ENCODE peak calls at places on chromosomes 11 and 22, in six cellular contexts. I is astrocyte, U is fibroblast of the aortic adventitia, G is colonic mucosa, D is brain microvascular endothelial cell, T is PC-3. X is an unnamed sample.
A peak's percentile ranks its signal among the peaks of the same experiment; 100 is the strongest.

GRCh38 chr11:112292785-112293407 is 32.2 kb upstream of the PLET1 start:
- DNase-seq in G (no peak), U (peak; percentile 97), I (peak; percentile 96), D (peak; percentile 81), T (peak; percentile 87), X (peak; percentile 91)

GRCh38 chr11:73157141-73158010 is 15.3 kb upstream of the FCHSD2 start:
- DNase-seq in I (peak; percentile 72), T (no peak), D (peak; percentile 59), U (peak; percentile 57), G (no peak), X (peak; percentile 65)

GRCh38 chr11:12543596-12544415 is 130.4 kb upstream of the TEAD1 start:
- DNase-seq in G (peak; percentile 10), U (no peak), I (no peak), T (peak; percentile 60), D (no peak), X (no peak)

GRCh38 chr22:35835267-35835997 is 117.8 kb downstream of the APOL5 start:
- DNase-seq in D (no peak), T (peak; percentile 54), G (no peak), I (peak; percentile 60), U (peak; percentile 87), X (no peak)

GRCh38 chr11:18071098-18071705 is 25.1 kb upstream of the TPH1 start:
- DNase-seq in I (no peak), D (no peak), G (no peak), T (no peak), U (no peak), X (no peak)

GRCh38 chr22:24894998-24895397 is 51.5 kb downstream of the LHFPL7 start:
- DNase-seq in I (peak; percentile 44), U (peak; percentile 87), T (peak; percentile 65), D (peak; percentile 56), G (peak; percentile 88), X (no peak)

GRCh38 chr22:36226189-36226588 is 13.1 kb downstream of the APOL2 start:
- DNase-seq in U (no peak), D (no peak), G (no peak), I (no peak), T (no peak), X (no peak)

GRCh38 chr22:21624880-21625791 is 4.7 kb downstream of the YDJC start:
- DNase-seq in D (no peak), T (no peak), I (no peak), U (no peak), G (no peak), X (no peak)

GRCh38 chr22:36569999-36570398 is 41.0 kb upstream of the EIF3D start:
- DNase-seq in I (peak; percentile 2), U (peak; percentile 11), D (peak; percentile 44), T (no peak), G (no peak), X (no peak)

GRCh38 chr11:65496304-65497140 is 2.3 kb upstream of the MALAT1 start:
- DNase-seq in T (no peak), I (no peak), G (no peak), U (peak; percentile 75), D (peak; percentile 22), X (no peak)

GRCh38 chr11:17129003-17129402 is 51.5 kb upstream of the RPS13 start:
- DNase-seq in I (peak; percentile 63), G (no peak), T (peak; percentile 85), U (no peak), D (peak; percentile 37), X (no peak)

GRCh38 chr11:9726313-9727022 is 62.6 kb downstream of the SWAP70 start:
- DNase-seq in I (peak; percentile 88), G (no peak), T (peak; percentile 81), D (peak; percentile 68), U (peak; percentile 65), X (peak; percentile 19)

GRCh38 chr22:45731798-45732495 is 60.3 kb downstream of the ATXN10 start:
- DNase-seq in T (peak; percentile 15), U (peak; percentile 59), D (no peak), G (no peak), I (peak; percentile 53), X (no peak)

GRCh38 chr11:71371674-71372069 is 76.5 kb downstream of the DHCR7 start:
- DNase-seq in T (no peak), U (no peak), I (no peak), D (no peak), G (no peak), X (no peak)

GRCh38 chr11:71370020-71370747 is 78.0 kb downstream of the DHCR7 start:
- DNase-seq in U (no peak), T (no peak), G (no peak), D (no peak), I (no peak), X (no peak)

GRCh38 chr11:71373791-71374454 is 74.3 kb downstream of the DHCR7 start:
- DNase-seq in T (no peak), D (no peak), I (no peak), G (no peak), U (no peak), X (no peak)

GRCh38 chr11:71370895-71371673 is 77.1 kb downstream of the DHCR7 start:
- DNase-seq in T (no peak), U (no peak), G (no peak), D (no peak), I (no peak), X (no peak)

DNA sequence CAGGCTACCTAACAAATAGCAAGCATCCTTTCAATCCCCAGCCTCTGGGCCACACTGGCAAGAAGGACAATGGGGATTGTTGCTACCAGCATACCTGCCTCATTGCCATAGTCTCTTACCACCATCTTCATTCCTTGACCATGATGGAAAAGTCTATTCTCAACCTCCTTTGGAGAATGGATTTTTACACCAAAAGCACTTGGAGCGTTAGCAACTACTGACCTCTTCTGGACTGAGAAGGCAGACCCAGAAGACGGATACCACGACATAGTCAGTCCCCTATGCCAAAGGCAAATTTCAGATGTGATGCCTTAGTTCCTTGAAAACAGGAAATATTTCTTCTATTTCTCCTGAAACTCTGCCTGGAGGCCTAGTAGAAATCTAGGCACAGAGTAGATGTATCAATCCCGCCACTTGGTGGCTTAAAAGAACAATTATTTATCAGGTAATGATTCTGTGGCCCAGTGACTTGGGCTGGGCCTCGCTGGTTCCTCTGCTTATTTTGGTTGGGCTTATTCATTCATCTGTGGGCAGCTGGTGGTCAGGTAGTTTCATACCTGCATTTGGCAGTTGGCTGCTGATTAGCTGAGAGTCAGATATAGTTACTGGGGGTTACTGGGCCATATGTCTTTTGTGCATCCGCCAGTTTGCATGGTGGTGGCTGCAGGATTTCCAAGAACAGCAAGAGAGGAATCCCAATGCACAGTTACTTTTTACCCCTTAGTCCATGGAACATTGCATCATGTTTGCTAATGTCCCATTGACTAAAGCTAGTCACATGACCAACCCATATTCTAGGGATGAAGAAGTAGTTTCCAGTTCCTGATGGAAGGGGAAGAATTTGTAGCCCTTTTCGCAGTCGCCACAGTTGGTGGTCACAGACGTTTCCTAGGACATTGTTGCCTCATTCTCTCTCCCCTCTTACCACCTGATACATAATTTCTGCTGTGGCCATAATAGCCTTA is 75.2 kb downstream of the DHCR7 start:
- DNase-seq in U (peak; percentile 56), D (peak; percentile 11), G (no peak), I (no peak), T (peak; percentile 61), X (no peak)
- TF ChIP-seq CTCF in U (peak; percentile 69), D (peak; percentile 64), G (no peak), I (peak; percentile 29), T (peak; percentile 67), X (peak; percentile 44)

DNA sequence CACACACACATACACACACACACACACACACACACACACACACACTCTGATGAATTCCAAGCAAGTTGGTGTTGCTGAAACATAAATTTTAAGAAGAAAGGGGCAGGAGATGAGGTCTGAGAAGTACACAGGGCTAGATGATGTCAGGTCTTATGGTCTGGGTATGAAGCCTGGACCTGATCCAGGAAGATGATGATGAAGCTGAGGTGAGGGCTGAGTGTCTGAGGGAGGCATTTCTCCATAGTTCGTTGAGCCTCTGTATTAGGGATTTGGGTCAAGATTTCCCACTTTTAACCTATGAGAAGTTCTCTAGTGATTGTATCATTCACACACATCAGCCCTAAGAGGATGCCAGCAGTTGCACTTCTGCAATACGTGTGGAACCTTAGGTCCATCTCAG is 32.6 kb downstream of the KREMEN1 start:
- DNase-seq in T (no peak), D (no peak), I (no peak), G (no peak), U (no peak), X (no peak)
- H3K4me3 ChIP-seq in T (no peak overlapping the region), D (no peak overlapping the region), I (no peak overlapping the region), G (no peak overlapping the region), U (no peak overlapping the region), X (no peak overlapping the region)

GRCh38 chr11:95739526-95739925 is 50.1 kb downstream of the FAM76B start:
- DNase-seq in G (no peak), D (no peak), U (no peak), T (no peak), I (no peak), X (no peak)

GRCh38 chr11:95734009-95734572 is 55.5 kb downstream of the FAM76B start:
- DNase-seq in T (no peak), G (no peak), U (no peak), D (no peak), I (no peak), X (no peak)

GRCh38 chr11:95739108-95739507 is 50.5 kb downstream of the FAM76B start:
- DNase-seq in G (no peak), T (no peak), U (no peak), I (no peak), D (no peak), X (no peak)

GRCh38 chr11:95732930-95733602 is 56.5 kb downstream of the FAM76B start:
- DNase-seq in U (no peak), G (no peak), D (no peak), T (no peak), I (no peak), X (no peak)

DNA sequence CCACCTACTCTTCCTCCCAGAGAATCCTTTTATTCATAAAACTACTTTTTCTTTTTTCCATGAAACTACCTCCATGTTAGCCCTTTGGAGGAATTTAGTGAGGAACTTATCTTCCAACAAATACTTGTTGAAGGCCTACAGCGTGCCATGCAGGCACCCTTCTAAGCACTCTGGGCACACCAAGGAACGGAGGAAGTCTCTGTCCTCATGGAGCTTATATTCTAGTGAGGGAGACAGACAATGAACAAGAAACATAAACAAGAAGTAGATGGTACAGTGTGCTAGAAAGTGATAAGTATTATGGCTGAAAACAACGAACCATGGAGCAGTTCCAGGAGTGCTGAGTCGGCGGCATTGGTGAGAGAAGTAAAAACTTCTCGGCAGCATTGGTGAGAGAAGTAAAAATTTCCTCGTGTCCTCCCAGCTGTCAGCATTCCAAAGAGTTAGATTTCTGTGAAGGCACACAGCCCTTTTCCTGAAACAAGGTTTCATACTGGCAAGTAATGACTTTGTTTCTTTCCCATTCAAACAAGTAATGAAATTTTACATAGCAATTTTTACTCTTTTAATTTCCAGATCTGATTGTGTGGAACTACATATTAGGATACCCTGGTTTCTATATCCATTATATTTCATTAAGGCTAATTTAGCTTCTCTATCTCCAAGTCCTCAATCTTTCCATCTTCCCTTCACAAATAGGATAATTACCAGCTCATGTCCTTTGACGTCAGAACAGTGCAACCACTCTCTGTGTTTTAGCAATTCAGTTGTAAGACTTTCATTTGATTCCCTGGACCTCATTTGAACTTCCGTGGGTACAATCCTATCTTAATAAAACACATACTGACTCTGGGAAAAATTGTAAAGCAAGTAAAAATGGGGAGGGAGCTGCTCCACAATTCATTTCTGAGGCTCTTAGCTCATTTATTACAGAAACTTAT is 53.0 kb downstream of the FAM76B start:
- DNase-seq in I (no peak), D (no peak), G (no peak), U (peak; percentile 49), T (no peak), X (no peak)
- TF ChIP-seq CTCF in I (no peak), D (no peak), G (no peak), U (no peak), T (no peak), X (no peak)

DNA sequence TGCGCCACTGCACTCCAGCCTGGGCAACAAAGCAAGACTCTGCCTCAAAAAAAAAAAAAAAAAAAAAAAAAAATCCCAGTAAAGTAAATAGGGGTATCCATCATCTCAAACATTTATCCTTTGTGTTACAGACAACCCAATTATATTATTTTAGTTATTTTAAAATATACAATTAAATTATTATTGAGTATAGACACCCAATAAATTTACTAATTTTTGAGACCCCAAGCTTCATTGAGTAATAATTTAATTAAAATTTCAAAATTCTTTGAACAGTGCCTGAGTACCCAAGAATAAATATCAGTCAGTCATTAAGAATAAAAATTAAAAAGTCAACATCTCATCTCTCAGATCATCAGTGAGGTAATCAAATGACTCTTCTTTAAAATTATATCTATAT is at the start of gene OR52N4:
- DNase-seq in I (no peak), T (no peak), U (no peak), D (no peak), G (no peak), X (no peak)
- H3K4me3 ChIP-seq in I (no peak within 1 kb of the TSS), T (no peak within 1 kb of the TSS), U (no peak within 1 kb of the TSS), D (no peak within 1 kb of the TSS), G (no peak within 1 kb of the TSS), X (no peak within 1 kb of the TSS)

X was measured in AG04449.